ENCODE peak calls at places on chromosome 20, in eight cellular contexts. One of them, this sample, is unnamed.
A peak's percentile ranks its signal among the peaks of the same experiment; 100 is the strongest.

GRCh38 chr20:38685853-38686473 is 38.3 kb upstream of the SLC32A1 start:
- DNase-seq in T follicular helper cell: peak; percentile 11
- DNase-seq in aorta: no peak
- DNase-seq in activated T-helper 1 cell treated with anti-CD3 and anti-CD28 coated beads, Interleukin-2, amount 50 U/mL, for 16 hours: no peak
- DNase-seq in kidney: peak; percentile 72
- DNase-seq in heart right ventricle: peak; percentile 32
- DNase-seq in HCT116: no peak
- DNase-seq in epithelial cell of proximal tubule: no peak
- DNase-seq in this sample: peak; percentile 47

GRCh38 chr20:46575394-46575793 is 24.9 kb upstream of the OCSTAMP start:
- DNase-seq in heart right ventricle: no peak
- DNase-seq in kidney: no peak
- DNase-seq in epithelial cell of proximal tubule: no peak
- DNase-seq in activated T-helper 1 cell treated with anti-CD3 and anti-CD28 coated beads, Interleukin-2, amount 50 U/mL, for 16 hours: no peak
- DNase-seq in T follicular helper cell: no peak
- DNase-seq in aorta: no peak
- DNase-seq in HCT116: no peak
- DNase-seq in this sample: no peak

GRCh38 chr20:47607208-47607613 is 105.5 kb downstream of the NCOA3 start:
- DNase-seq in aorta: no peak
- DNase-seq in kidney: no peak
- DNase-seq in activated T-helper 1 cell treated with anti-CD3 and anti-CD28 coated beads, Interleukin-2, amount 50 U/mL, for 16 hours: no peak
- DNase-seq in HCT116: peak; percentile 12
- DNase-seq in epithelial cell of proximal tubule: no peak
- DNase-seq in T follicular helper cell: no peak
- DNase-seq in heart right ventricle: no peak
- DNase-seq in this sample: peak; percentile 69

GRCh38 chr20:44979090-44979621 is 12.8 kb downstream of the STK4 start:
- DNase-seq in HCT116: no peak
- DNase-seq in heart right ventricle: no peak
- DNase-seq in T follicular helper cell: peak; percentile 75
- DNase-seq in aorta: no peak
- DNase-seq in kidney: no peak
- DNase-seq in activated T-helper 1 cell treated with anti-CD3 and anti-CD28 coated beads, Interleukin-2, amount 50 U/mL, for 16 hours: peak; percentile 47
- DNase-seq in epithelial cell of proximal tubule: no peak
- DNase-seq in this sample: no peak

GRCh38 chr20:18267815-18268214 is 20.5 kb upstream of the ZNF133 start:
- DNase-seq in epithelial cell of proximal tubule: no peak
- DNase-seq in HCT116: no peak
- DNase-seq in activated T-helper 1 cell treated with anti-CD3 and anti-CD28 coated beads, Interleukin-2, amount 50 U/mL, for 16 hours: no peak
- DNase-seq in heart right ventricle: no peak
- DNase-seq in kidney: no peak
- DNase-seq in T follicular helper cell: no peak
- DNase-seq in aorta: no peak
- DNase-seq in this sample: no peak

GRCh38 chr20:16209826-16210365 is 363.4 kb downstream of the KIF16B start:
- DNase-seq in heart right ventricle: no peak
- DNase-seq in epithelial cell of proximal tubule: no peak
- DNase-seq in kidney: no peak
- DNase-seq in T follicular helper cell: no peak
- DNase-seq in HCT116: no peak
- DNase-seq in aorta: no peak
- DNase-seq in activated T-helper 1 cell treated with anti-CD3 and anti-CD28 coated beads, Interleukin-2, amount 50 U/mL, for 16 hours: no peak
- DNase-seq in this sample: no peak

GRCh38 chr20:17956099-17956685 is 12.4 kb downstream of the SNX5 start:
- DNase-seq in aorta: no peak
- DNase-seq in epithelial cell of proximal tubule: no peak
- DNase-seq in heart right ventricle: no peak
- DNase-seq in T follicular helper cell: no peak
- DNase-seq in kidney: no peak
- DNase-seq in HCT116: no peak
- DNase-seq in activated T-helper 1 cell treated with anti-CD3 and anti-CD28 coated beads, Interleukin-2, amount 50 U/mL, for 16 hours: no peak
- DNase-seq in this sample: no peak

GRCh38 chr20:41734506-41734945 is 116.3 kb upstream of the CHD6 start:
- DNase-seq in kidney: no peak
- DNase-seq in activated T-helper 1 cell treated with anti-CD3 and anti-CD28 coated beads, Interleukin-2, amount 50 U/mL, for 16 hours: peak; percentile 2
- DNase-seq in heart right ventricle: peak; percentile 24
- DNase-seq in HCT116: peak; percentile 37
- DNase-seq in epithelial cell of proximal tubule: no peak
- DNase-seq in T follicular helper cell: peak; percentile 4
- DNase-seq in aorta: no peak
- DNase-seq in this sample: peak; percentile 50

GRCh38 chr20:31859266-31859997 is 10.9 kb downstream of the DUSP15 start:
- DNase-seq in HCT116: no peak
- DNase-seq in activated T-helper 1 cell treated with anti-CD3 and anti-CD28 coated beads, Interleukin-2, amount 50 U/mL, for 16 hours: no peak
- DNase-seq in kidney: no peak
- DNase-seq in T follicular helper cell: no peak
- DNase-seq in epithelial cell of proximal tubule: no peak
- DNase-seq in aorta: peak; percentile 40
- DNase-seq in heart right ventricle: no peak
- DNase-seq in this sample: no peak

GRCh38 chr20:50366270-50367103 is 143.7 kb upstream of the PTPN1 start:
- DNase-seq in HCT116: no peak
- DNase-seq in kidney: peak; percentile 83
- DNase-seq in aorta: no peak
- DNase-seq in epithelial cell of proximal tubule: peak; percentile 50
- DNase-seq in heart right ventricle: peak; percentile 48
- DNase-seq in activated T-helper 1 cell treated with anti-CD3 and anti-CD28 coated beads, Interleukin-2, amount 50 U/mL, for 16 hours: no peak
- DNase-seq in T follicular helper cell: no peak
- DNase-seq in this sample: peak; percentile 67

GRCh38 chr20:23630392-23630849 is 7.3 kb downstream of the CST3 start:
- DNase-seq in kidney: no peak
- DNase-seq in aorta: no peak
- DNase-seq in T follicular helper cell: no peak
- DNase-seq in HCT116: no peak
- DNase-seq in heart right ventricle: no peak
- DNase-seq in epithelial cell of proximal tubule: no peak
- DNase-seq in activated T-helper 1 cell treated with anti-CD3 and anti-CD28 coated beads, Interleukin-2, amount 50 U/mL, for 16 hours: no peak
- DNase-seq in this sample: no peak

GRCh38 chr20:17518339-17519052 is 12.7 kb downstream of the BFSP1 start:
- DNase-seq in HCT116: no peak
- DNase-seq in activated T-helper 1 cell treated with anti-CD3 and anti-CD28 coated beads, Interleukin-2, amount 50 U/mL, for 16 hours: no peak
- DNase-seq in T follicular helper cell: no peak
- DNase-seq in aorta: no peak
- DNase-seq in heart right ventricle: no peak
- DNase-seq in kidney: no peak
- DNase-seq in epithelial cell of proximal tubule: no peak
- DNase-seq in this sample: no peak

GRCh38 chr20:38405132-38405531 is 30.0 kb downstream of the SNHG17 start:
- DNase-seq in kidney: no peak
- DNase-seq in T follicular helper cell: no peak
- DNase-seq in HCT116: no peak
- DNase-seq in activated T-helper 1 cell treated with anti-CD3 and anti-CD28 coated beads, Interleukin-2, amount 50 U/mL, for 16 hours: no peak
- DNase-seq in heart right ventricle: no peak
- DNase-seq in aorta: no peak
- DNase-seq in epithelial cell of proximal tubule: no peak
- DNase-seq in this sample: no peak

GRCh38 chr20:11350126-11351005 is 567.3 kb upstream of the BTBD3 start:
- DNase-seq in heart right ventricle: no peak
- DNase-seq in T follicular helper cell: no peak
- DNase-seq in activated T-helper 1 cell treated with anti-CD3 and anti-CD28 coated beads, Interleukin-2, amount 50 U/mL, for 16 hours: no peak
- DNase-seq in aorta: no peak
- DNase-seq in kidney: no peak
- DNase-seq in HCT116: no peak
- DNase-seq in epithelial cell of proximal tubule: peak; percentile 55
- DNase-seq in this sample: peak; percentile 86

GRCh38 chr20:37342231-37343177 is 3.4 kb upstream of the SRC start:
- DNase-seq in epithelial cell of proximal tubule: no peak
- DNase-seq in T follicular helper cell: no peak
- DNase-seq in kidney: no peak
- DNase-seq in aorta: no peak
- DNase-seq in activated T-helper 1 cell treated with anti-CD3 and anti-CD28 coated beads, Interleukin-2, amount 50 U/mL, for 16 hours: no peak
- DNase-seq in heart right ventricle: no peak
- DNase-seq in HCT116: no peak
- DNase-seq in this sample: no peak

GRCh38 chr20:23147964-23148720 is 62.0 kb upstream of the CD93 start:
- DNase-seq in activated T-helper 1 cell treated with anti-CD3 and anti-CD28 coated beads, Interleukin-2, amount 50 U/mL, for 16 hours: no peak
- DNase-seq in aorta: peak; percentile 89
- DNase-seq in kidney: peak; percentile 80
- DNase-seq in epithelial cell of proximal tubule: peak; percentile 76
- DNase-seq in heart right ventricle: peak; percentile 46
- DNase-seq in T follicular helper cell: no peak
- DNase-seq in HCT116: peak; percentile 80
- DNase-seq in this sample: peak; percentile 66

GRCh38 chr20:4724459-4725262 is 3.0 kb downstream of the PRND start:
- DNase-seq in epithelial cell of proximal tubule: no peak
- DNase-seq in activated T-helper 1 cell treated with anti-CD3 and anti-CD28 coated beads, Interleukin-2, amount 50 U/mL, for 16 hours: no peak
- DNase-seq in kidney: no peak
- DNase-seq in T follicular helper cell: no peak
- DNase-seq in aorta: no peak
- DNase-seq in HCT116: no peak
- DNase-seq in heart right ventricle: no peak
- DNase-seq in this sample: no peak